ENCODE peak calls at places on chromosomes 16 and 17, in four cellular contexts. M is aorta, Q is mesendoderm, V is psoas muscle. O is an unnamed sample.

GRCh38 chr17:5325851-5326250 is 43.8 kb downstream of the RABEP1 start:
- DNase-seq in M (no peak), Q (no peak), V (no peak), O (no peak)

GRCh38 chr17:64984776-64985521 is 65.7 kb upstream of the LRRC37A3 start:
- DNase-seq in Q (no peak), M (no peak), V (no peak), O (no peak)

GRCh38 chr16:2214721-2214970 is at the start of gene PGP:
- DNase-seq in Q (no peak), V (no peak), M (no peak), O (no peak)

GRCh38 chr17:61816538-61816937 is 46.8 kb downstream of the BRIP1 start:
- DNase-seq in V (no peak), M (no peak), Q (no peak), O (no peak)

GRCh38 chr16:11250091-11250785 is 5.8 kb downstream of the SOCS1 start:
- DNase-seq in V (no peak), Q (peak; percentile 67), M (no peak), O (peak; percentile 54)

GRCh38 chr17:64507418-64507766 is 615 bp downstream of the CEP95 start:
- DNase-seq in Q (peak; percentile 79), V (no peak), M (no peak), O (no peak)

GRCh38 chr17:47811709-47812108 is 9.9 kb downstream of the OSBPL7 start:
- DNase-seq in Q (no peak), M (no peak), V (no peak), O (no peak)

GRCh38 chr16:19307587-19308241 is 22.2 kb downstream of the CLEC19A start:
- DNase-seq in Q (peak; percentile 59), M (no peak), V (no peak), O (no peak)

GRCh38 chr17:6231886-6232767 is 161.9 kb downstream of the WSCD1 start:
- DNase-seq in V (no peak), M (no peak), Q (peak; percentile 61), O (no peak)

GRCh38 chr17:50587571-50587970 is 27.1 kb downstream of the CACNA1G start:
- DNase-seq in Q (no peak), V (no peak), M (no peak), O (no peak)

GRCh38 chr17:2075336-2076056 is 20.6 kb downstream of the HIC1 start:
- DNase-seq in Q (peak; percentile 60), M (no peak), V (peak; percentile 66), O (no peak)

GRCh38 chr17:45006927-45007461 is 38.9 kb upstream of the C1QL1 start:
- DNase-seq in Q (peak; percentile 33), M (no peak), V (no peak), O (no peak)

GRCh38 chr16:14241631-14242030 is 170.5 kb downstream of the MRTFB start:
- DNase-seq in M (no peak), Q (no peak), V (no peak), O (no peak)

GRCh38 chr17:32349503-32349853 is 479 bp upstream of the ZNF207 start:
- DNase-seq in M (no peak), Q (peak; percentile 29), V (no peak), O (no peak)

GRCh38 chr16:53435066-53435688 is 906 bp downstream of the RBL2 start:
- DNase-seq in Q (peak; percentile 90), M (peak; percentile 78), V (peak; percentile 82), O (peak; percentile 79)

GRCh38 chr17:57639381-57639780 is 105.7 kb downstream of the CCDC182 start:
- DNase-seq in M (no peak), V (no peak), Q (no peak), O (no peak)

GRCh38 chr17:64773836-64774761 is 112.0 kb upstream of the SMURF2 start:
- DNase-seq in V (peak; percentile 63), M (no peak), Q (peak; percentile 96), O (peak; percentile 77)

GRCh38 chr16:31373235-31373634 is 18.3 kb downstream of the ITGAX start:
- DNase-seq in M (peak; percentile 42), V (peak; percentile 36), Q (no peak), O (no peak)

GRCh38 chr16:73150790-73151189 is 102.9 kb upstream of the ZFHX3 start:
- DNase-seq in Q (no peak), M (no peak), V (no peak), O (no peak)

GRCh38 chr17:39639566-39640458 is 2.9 kb downstream of the STARD3 start:
- DNase-seq in Q (no peak), M (no peak), V (no peak), O (no peak)

GRCh38 chr17:77909236-77909635 is 49.3 kb upstream of the TNRC6C start:
- DNase-seq in M (peak; percentile 84), V (peak; percentile 67), Q (no peak), O (no peak)

GRCh38 chr17:48011405-48012150 is 26.0 kb downstream of the COPZ2 start:
- DNase-seq in M (no peak), V (peak; percentile 63), Q (peak; percentile 77), O (no peak)

GRCh38 chr16:4450430-4450829 is 24.0 kb downstream of the NMRAL1 start:
- DNase-seq in V (no peak), M (no peak), Q (no peak), O (no peak)

GRCh38 chr17:29593546-29594440 is 861 bp downstream of the ANKRD13B start:
- DNase-seq in Q (peak; percentile 87), V (no peak), M (peak; percentile 75), O (no peak)

GRCh38 chr17:63477471-63478440 is 895 bp downstream of the ACE start:
- DNase-seq in V (no peak), Q (peak; percentile 48), M (no peak), O (no peak)

GRCh38 chr17:18950944-18951905 is 740 bp upstream of the SLC5A10 start:
- DNase-seq in M (peak; percentile 66), V (no peak), Q (peak; percentile 59), O (no peak)

GRCh38 chr16:67481561-67482259 is 753 bp upstream of the ATP6V0D1 start:
- DNase-seq in M (no peak), Q (no peak), V (peak; percentile 75), O (peak; percentile 51)

GRCh38 chr16:11671676-11672075 is 3.4 kb downstream of the SNN start:
- DNase-seq in V (no peak), M (peak; percentile 48), Q (no peak), O (no peak)

GRCh38 chr17:75695830-75696271 is 25.4 kb upstream of the ITGB4 start:
- DNase-seq in V (peak; percentile 91), Q (no peak), M (no peak), O (no peak)

GRCh38 chr17:75695141-75695829 is 26.0 kb upstream of the ITGB4 start:
- DNase-seq in Q (no peak), M (no peak), V (no peak), O (no peak)

GRCh38 chr17:75694536-75694935 is 26.7 kb upstream of the ITGB4 start:
- DNase-seq in V (peak; percentile 71), Q (no peak), M (peak; percentile 61), O (no peak)

GRCh38 chr17:75692976-75693375 is 25.8 kb downstream of the SAP30BP start:
- DNase-seq in Q (no peak), M (peak; percentile 62), V (no peak), O (no peak)

DNA sequence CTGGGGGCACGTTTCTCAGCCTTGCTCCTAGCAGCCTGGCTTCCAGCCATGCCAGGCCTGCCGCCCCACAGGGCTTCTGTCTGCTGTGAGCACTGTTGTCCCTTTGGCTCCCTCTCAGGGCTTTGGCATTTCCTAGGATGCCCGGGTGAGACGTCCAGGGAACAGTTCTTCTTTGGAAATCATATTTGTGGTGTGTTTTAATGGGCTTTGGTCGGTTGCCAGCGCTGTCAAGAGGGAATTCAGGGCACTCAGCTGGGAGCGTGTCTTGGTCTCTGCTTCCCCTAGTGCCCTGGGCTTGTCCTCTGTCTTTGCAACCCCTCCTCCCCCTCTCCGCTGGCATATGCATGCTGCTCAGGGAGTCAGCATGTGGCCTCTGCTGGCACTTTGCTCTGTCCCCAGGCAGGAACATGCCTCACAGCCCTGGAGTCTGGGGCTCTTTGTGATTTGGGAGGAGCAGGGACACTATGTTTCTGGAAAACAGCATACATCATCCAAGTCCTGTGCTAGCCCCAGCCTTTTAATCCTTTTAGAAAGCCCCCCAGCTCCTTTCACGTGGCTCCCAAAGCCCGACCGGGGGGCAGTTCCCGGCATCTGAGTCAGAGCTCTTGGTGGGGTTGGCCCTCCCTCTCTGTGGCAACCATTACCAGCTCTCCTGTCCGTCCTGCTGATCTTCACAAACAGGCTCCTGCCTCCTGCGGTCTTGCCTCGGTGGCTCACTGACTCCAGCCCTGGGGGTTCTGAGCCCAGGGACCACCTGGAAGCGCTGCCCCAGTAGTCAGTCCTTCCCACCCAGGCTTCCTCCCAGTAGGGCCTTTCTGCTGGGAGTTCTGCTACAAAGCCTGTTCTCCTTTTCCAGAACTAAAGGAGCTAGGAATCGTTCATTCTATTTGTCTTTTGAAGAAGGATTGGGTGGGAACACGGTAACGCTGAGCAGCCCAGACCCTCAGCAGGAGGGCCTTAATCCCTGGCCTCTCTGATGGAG is 26.7 kb downstream of the SAP30BP start:
- DNase-seq in V (peak; percentile 95), Q (peak; percentile 79), M (peak; percentile 81), O (no peak)
- H3K4me1 ChIP-seq in V (peaks cover 81% of the 10 kb centered on the region), Q (peaks cover 2% of the 10 kb centered on the region), M (no peaks in the 10 kb centered on the region), O (peaks cover 20% of the 10 kb centered on the region)

GRCh38 chr17:41965694-41966375 is 760 bp upstream of the CNP start:
- DNase-seq in M (no peak), Q (peak; percentile 95), V (peak; percentile 70), O (peak; percentile 81)

GRCh38 chr17:41967141-41967920 is 736 bp downstream of the CNP start:
- DNase-seq in V (peak; percentile 52), M (no peak), Q (peak; percentile 36), O (peak; percentile 83)

GRCh38 chr17:41966453-41967140 is at the start of gene CNP:
- DNase-seq in V (peak; percentile 95), M (peak; percentile 97), Q (peak; percentile 89), O (peak; percentile 97)

GRCh38 chr17:41968676-41969075 is 2.1 kb downstream of the CNP start:
- DNase-seq in V (peak; percentile 30), M (no peak), Q (no peak), O (peak; percentile 61)

DNA sequence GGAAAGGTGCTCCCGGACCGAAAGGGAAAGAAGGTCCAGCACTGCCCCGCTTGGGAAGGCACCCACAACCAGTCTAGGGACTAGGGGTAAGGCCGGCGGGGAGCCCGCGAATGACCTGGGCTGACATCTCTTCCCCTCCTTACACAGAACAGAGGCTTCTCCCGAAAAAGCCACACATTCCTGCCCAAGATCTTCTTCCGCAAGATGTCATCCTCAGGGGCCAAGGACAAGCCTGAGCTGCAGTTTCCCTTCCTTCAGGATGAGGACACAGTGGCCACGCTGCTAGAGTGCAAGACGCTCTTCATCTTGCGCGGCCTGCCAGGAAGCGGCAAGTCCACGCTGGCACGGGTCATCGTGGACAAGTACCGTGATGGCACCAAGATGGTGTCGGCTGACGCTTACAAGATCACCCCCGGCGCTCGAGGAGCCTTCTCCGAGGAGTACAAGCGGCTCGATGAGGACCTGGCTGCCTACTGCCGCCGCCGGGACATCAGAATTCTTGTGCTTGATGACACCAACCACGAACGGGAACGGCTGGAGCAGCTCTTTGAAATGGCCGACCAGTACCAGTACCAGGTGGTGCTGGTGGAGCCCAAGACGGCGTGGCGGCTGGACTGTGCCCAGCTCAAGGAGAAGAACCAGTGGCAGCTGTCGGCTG is 1.5 kb downstream of the CNP start:
- DNase-seq in V (peak; percentile 51), M (peak; percentile 69), Q (no peak), O (no peak)
- H3K4me3 ChIP-seq in V (peak overlapping the region; percentile 82), M (no peak overlapping the region), Q (no peak overlapping the region), O (peak overlapping the region; percentile 63)

DNA sequence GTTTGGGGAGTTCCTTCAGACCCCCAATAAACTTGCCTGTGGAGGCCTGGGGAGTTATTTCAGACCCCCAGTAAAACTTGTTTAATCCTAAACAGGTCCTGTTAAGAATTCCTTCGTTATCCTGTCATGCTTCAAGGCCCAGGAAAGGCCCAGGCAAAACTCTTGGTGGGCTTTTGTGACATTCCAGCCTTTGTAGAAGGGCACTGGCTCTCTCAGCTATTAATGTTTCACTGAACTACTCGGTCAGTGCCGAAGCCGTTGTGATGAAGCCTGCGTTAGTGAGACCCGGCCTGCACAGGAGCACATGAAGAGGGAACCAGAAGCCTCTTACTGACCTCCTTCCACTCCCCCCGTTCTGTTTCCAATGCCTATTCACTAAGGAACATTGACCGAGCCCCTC is 47.5 kb upstream of the PLCG2 start:
- DNase-seq in Q (no peak), V (no peak), M (no peak), O (no peak)
- H3K4me1 ChIP-seq in Q (no peaks in the 10 kb centered on the region), V (no peaks in the 10 kb centered on the region), M (no peaks in the 10 kb centered on the region), O (peaks cover 12% of the 10 kb centered on the region)

GRCh38 chr16:698911-699671 is 6.5 kb downstream of the FBXL16 start:
- DNase-seq in Q (no peak), M (no peak), V (no peak), O (no peak)
- H3K4me3 ChIP-seq in Q (no peak overlapping the region), M (no peak overlapping the region), V (no peak overlapping the region), O (no peak overlapping the region)

O was measured in left lung.